ENCODE peak calls at places on chromosome 12, in nine cellular contexts. C is M059J, F is H54, O is fibroblast of the conjunctiva, I is BE2C, Z is cerebellum, A is HL-60, V is T-helper 2 cell, M is activated T-helper 1 cell treated with Interleukin-2 at 50 U/mL for 16 hours. T is an unnamed sample.

GRCh38 chr12:49616533-49617219 is 6.7 kb upstream of the PRPF40B start:
- DNase-seq in C (no peak), F (no peak), O (no peak), I (no peak), Z (no peak), A (no peak), V (no peak), M (no peak), T (no peak)

GRCh38 chr12:127383281-127383680 is 883.7 kb upstream of the TMEM132C start:
- DNase-seq in C (peak), F (peak), O (no peak), I (no peak), Z (no peak), A (no peak), V (no peak), M (no peak), T (no peak)

GRCh38 chr12:68067762-68068376 is 78.6 kb downstream of the IFNG-AS1 start:
- DNase-seq in C (no peak), F (no peak), O (no peak), I (no peak), Z (no peak), A (no peak), V (no peak), M (no peak), T (no peak)

GRCh38 chr12:124808276-124808675 is 55.4 kb downstream of the SCARB1 start:
- DNase-seq in C (no peak), F (no peak), O (no peak), I (no peak), Z (no peak), A (no peak), V (no peak), M (no peak), T (no peak)

GRCh38 chr12:114011711-114012110 is 45.6 kb upstream of the RBM19 start:
- DNase-seq in C (no peak), F (no peak), O (no peak), I (no peak), Z (no peak), A (no peak), V (no peak), M (no peak), T (no peak)

GRCh38 chr12:38811814-38812356 is 93.5 kb downstream of the CPNE8 start:
- DNase-seq in C (no peak), F (no peak), O (no peak), I (no peak), Z (no peak), A (no peak), V (no peak), M (no peak), T (no peak)

GRCh38 chr12:8065991-8066594 is at the start of gene C3AR1:
- DNase-seq in C (peak), F (peak), O (no peak), I (no peak), Z (no peak), A (peak), V (peak), M (peak), T (peak)

GRCh38 chr12:106743270-106743988 is 31.1 kb upstream of the RIC8B start:
- DNase-seq in C (no peak), F (no peak), O (no peak), I (no peak), Z (no peak), A (no peak), V (no peak), M (no peak), T (no peak)